ENCODE peak calls at places on chromosomes 3 and 15, in nine cellular contexts. One of them, this sample, is unnamed.

GRCh38 chr15:49901867-49902775 is 216.9 kb downstream of the ATP8B4 start:
- DNase-seq in left ventricle myocardium inferior: no peak
- DNase-seq in psoas muscle: no peak
- DNase-seq in DND-41: no peak
- DNase-seq in fibroblast of lung: peak
- DNase-seq in transverse colon: no peak
- DNase-seq in cardiac fibroblast: peak
- DNase-seq in astrocyte: peak
- DNase-seq in AG10803: peak
- DNase-seq in this sample: no peak

GRCh38 chr3:115864912-115865311 is 241.6 kb downstream of the GAP43 start:
- DNase-seq in left ventricle myocardium inferior: no peak
- DNase-seq in psoas muscle: no peak
- DNase-seq in DND-41: no peak
- DNase-seq in fibroblast of lung: peak
- DNase-seq in transverse colon: no peak
- DNase-seq in cardiac fibroblast: no peak
- DNase-seq in astrocyte: no peak
- DNase-seq in AG10803: no peak
- DNase-seq in this sample: no peak

GRCh38 chr3:123375014-123375940 is 73.6 kb downstream of the ADCY5 start:
- DNase-seq in left ventricle myocardium inferior: no peak
- DNase-seq in psoas muscle: no peak
- DNase-seq in DND-41: no peak
- DNase-seq in fibroblast of lung: no peak
- DNase-seq in transverse colon: no peak
- DNase-seq in cardiac fibroblast: no peak
- DNase-seq in astrocyte: no peak
- DNase-seq in AG10803: no peak
- DNase-seq in this sample: no peak

GRCh38 chr15:58684036-58684700 is 65.3 kb downstream of the ADAM10 start:
- DNase-seq in left ventricle myocardium inferior: no peak
- DNase-seq in psoas muscle: no peak
- DNase-seq in DND-41: no peak
- DNase-seq in fibroblast of lung: no peak
- DNase-seq in transverse colon: no peak
- DNase-seq in cardiac fibroblast: no peak
- DNase-seq in astrocyte: no peak
- DNase-seq in AG10803: no peak
- DNase-seq in this sample: no peak

GRCh38 chr15:40582726-40583246 is 11.3 kb upstream of the KNL1 start:
- DNase-seq in left ventricle myocardium inferior: no peak
- DNase-seq in psoas muscle: no peak
- DNase-seq in DND-41: no peak
- DNase-seq in fibroblast of lung: peak
- DNase-seq in transverse colon: no peak
- DNase-seq in cardiac fibroblast: peak
- DNase-seq in astrocyte: no peak
- DNase-seq in AG10803: peak
- DNase-seq in this sample: no peak

GRCh38 chr15:88535100-88535499 is 11.4 kb downstream of the DET1 start:
- DNase-seq in left ventricle myocardium inferior: no peak
- DNase-seq in psoas muscle: no peak
- DNase-seq in DND-41: no peak
- DNase-seq in fibroblast of lung: no peak
- DNase-seq in transverse colon: no peak
- DNase-seq in cardiac fibroblast: peak
- DNase-seq in astrocyte: no peak
- DNase-seq in AG10803: no peak
- DNase-seq in this sample: no peak

GRCh38 chr15:31977812-31978662 is 52.3 kb upstream of the CHRNA7 start:
- DNase-seq in left ventricle myocardium inferior: peak
- DNase-seq in psoas muscle: no peak
- DNase-seq in DND-41: peak
- DNase-seq in fibroblast of lung: peak
- DNase-seq in transverse colon: peak
- DNase-seq in cardiac fibroblast: peak
- DNase-seq in astrocyte: no peak
- DNase-seq in AG10803: peak
- DNase-seq in this sample: peak

GRCh38 chr3:194690501-194691372 is 5.1 kb downstream of the FAM43A start:
- DNase-seq in left ventricle myocardium inferior: no peak
- DNase-seq in psoas muscle: no peak
- DNase-seq in DND-41: no peak
- DNase-seq in fibroblast of lung: no peak
- DNase-seq in transverse colon: no peak
- DNase-seq in cardiac fibroblast: peak
- DNase-seq in astrocyte: no peak
- DNase-seq in AG10803: no peak
- DNase-seq in this sample: no peak

GRCh38 chr3:27560484-27561056 is 76.4 kb upstream of the SLC4A7 start:
- DNase-seq in left ventricle myocardium inferior: no peak
- DNase-seq in psoas muscle: no peak
- DNase-seq in DND-41: no peak
- DNase-seq in fibroblast of lung: no peak
- DNase-seq in transverse colon: no peak
- DNase-seq in cardiac fibroblast: peak
- DNase-seq in astrocyte: no peak
- DNase-seq in AG10803: no peak
- DNase-seq in this sample: peak

GRCh38 chr3:87987952-87988351 is 70.9 kb downstream of the CGGBP1 start:
- DNase-seq in left ventricle myocardium inferior: no peak
- DNase-seq in psoas muscle: no peak
- DNase-seq in DND-41: no peak
- DNase-seq in fibroblast of lung: no peak
- DNase-seq in transverse colon: no peak
- DNase-seq in cardiac fibroblast: peak
- DNase-seq in astrocyte: no peak
- DNase-seq in AG10803: no peak
- DNase-seq in this sample: no peak

GRCh38 chr3:123038751-123039150 is 11.2 kb upstream of the SEMA5B start:
- DNase-seq in left ventricle myocardium inferior: no peak
- DNase-seq in psoas muscle: no peak
- DNase-seq in DND-41: no peak
- DNase-seq in fibroblast of lung: no peak
- DNase-seq in transverse colon: no peak
- DNase-seq in cardiac fibroblast: no peak
- DNase-seq in astrocyte: no peak
- DNase-seq in AG10803: no peak
- DNase-seq in this sample: no peak

GRCh38 chr15:94404733-94405283 is 173.4 kb downstream of the MCTP2 start:
- DNase-seq in left ventricle myocardium inferior: no peak
- DNase-seq in psoas muscle: no peak
- DNase-seq in DND-41: no peak
- DNase-seq in fibroblast of lung: no peak
- DNase-seq in transverse colon: no peak
- DNase-seq in cardiac fibroblast: no peak
- DNase-seq in astrocyte: no peak
- DNase-seq in AG10803: no peak
- DNase-seq in this sample: no peak

GRCh38 chr3:169147246-169148008 is 516.1 kb downstream of the MECOM start:
- DNase-seq in left ventricle myocardium inferior: peak
- DNase-seq in psoas muscle: peak
- DNase-seq in DND-41: no peak
- DNase-seq in fibroblast of lung: peak
- DNase-seq in transverse colon: peak
- DNase-seq in cardiac fibroblast: peak
- DNase-seq in astrocyte: peak
- DNase-seq in AG10803: peak
- DNase-seq in this sample: peak

GRCh38 chr3:130709671-130710070 is 37.0 kb downstream of the PIK3R4 start:
- DNase-seq in left ventricle myocardium inferior: no peak
- DNase-seq in psoas muscle: no peak
- DNase-seq in DND-41: no peak
- DNase-seq in fibroblast of lung: no peak
- DNase-seq in transverse colon: no peak
- DNase-seq in cardiac fibroblast: no peak
- DNase-seq in astrocyte: no peak
- DNase-seq in AG10803: peak
- DNase-seq in this sample: no peak

DNA sequence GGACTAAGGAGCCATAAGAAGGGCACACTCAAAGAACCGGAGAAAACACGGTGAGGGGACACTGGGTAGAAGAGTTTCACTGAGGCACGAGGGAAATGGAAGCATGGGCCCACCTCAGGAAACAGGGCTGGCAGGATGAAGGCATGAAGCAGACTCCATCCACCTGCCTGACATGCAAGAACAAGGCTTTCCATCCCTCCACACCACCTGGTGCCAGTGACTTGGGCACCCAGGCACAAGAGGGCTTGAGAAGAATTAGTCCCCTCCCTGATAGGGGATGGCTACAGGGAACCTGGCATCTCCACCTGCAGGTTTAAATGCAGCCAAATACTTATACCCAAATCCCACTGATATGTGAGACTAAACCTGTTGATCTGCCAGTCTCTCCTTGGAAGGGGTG is 38.9 kb upstream of the PPP2R3A start:
- DNase-seq in left ventricle myocardium inferior: no peak
- DNase-seq in psoas muscle: no peak
- DNase-seq in DND-41: no peak
- DNase-seq in fibroblast of lung: no peak
- DNase-seq in transverse colon: no peak
- DNase-seq in cardiac fibroblast: no peak
- DNase-seq in astrocyte: no peak
- DNase-seq in AG10803: no peak
- DNase-seq in this sample: no peak
- H3K4me3 ChIP-seq in left ventricle myocardium inferior: no peak
- H3K4me3 ChIP-seq in psoas muscle: no peak
- H3K4me3 ChIP-seq in DND-41: no peak
- H3K4me3 ChIP-seq in fibroblast of lung: no peak
- H3K4me3 ChIP-seq in transverse colon: no peak
- H3K4me3 ChIP-seq in cardiac fibroblast: no peak
- H3K4me3 ChIP-seq in astrocyte: no peak
- H3K4me3 ChIP-seq in AG10803: no peak
- H3K4me3 ChIP-seq in this sample: no peak

DNA sequence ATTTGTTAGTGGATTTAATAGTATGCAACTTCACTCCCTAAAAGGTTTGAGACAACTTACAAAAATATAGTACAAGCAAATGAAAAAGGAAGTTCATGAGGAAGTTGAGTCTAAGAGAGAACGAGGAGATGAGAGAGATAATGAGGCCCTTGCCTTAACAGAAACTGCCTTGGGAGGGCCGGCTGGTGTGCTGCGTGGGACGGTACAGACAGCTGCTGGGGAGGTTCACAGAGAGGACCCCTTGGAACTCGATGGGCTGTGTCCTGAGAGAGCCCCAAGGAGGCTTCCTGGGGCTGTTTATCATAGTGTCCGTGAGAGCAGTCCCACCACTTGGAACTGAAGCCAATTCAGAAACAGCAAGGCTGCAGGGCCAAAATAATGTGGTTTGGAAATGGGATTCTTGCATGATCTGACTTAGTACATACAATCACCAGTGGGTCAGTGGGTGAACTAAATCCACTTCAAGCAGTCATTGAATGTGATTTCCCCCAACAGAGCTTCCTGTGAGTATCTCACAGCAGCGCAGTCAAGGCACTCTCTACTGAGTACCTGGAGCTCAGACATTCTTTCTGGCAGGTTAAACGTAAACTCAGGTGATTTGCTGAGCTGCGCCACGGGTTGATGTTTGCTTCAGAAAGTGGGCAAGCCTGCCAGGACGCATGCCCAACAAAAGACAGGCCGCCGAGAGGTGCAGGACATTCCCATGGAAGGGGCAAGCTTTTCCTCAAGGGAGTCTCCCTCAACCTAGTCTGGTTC is 90.8 kb downstream of the CRTC3 start:
- DNase-seq in left ventricle myocardium inferior: no peak
- DNase-seq in psoas muscle: no peak
- DNase-seq in DND-41: peak
- DNase-seq in fibroblast of lung: peak
- DNase-seq in transverse colon: no peak
- DNase-seq in cardiac fibroblast: no peak
- DNase-seq in astrocyte: no peak
- DNase-seq in AG10803: no peak
- DNase-seq in this sample: no peak
- H3K4me3 ChIP-seq in left ventricle myocardium inferior: no peak
- H3K4me3 ChIP-seq in psoas muscle: no peak
- H3K4me3 ChIP-seq in DND-41: no peak
- H3K4me3 ChIP-seq in fibroblast of lung: no peak
- H3K4me3 ChIP-seq in transverse colon: no peak
- H3K4me3 ChIP-seq in cardiac fibroblast: no peak
- H3K4me3 ChIP-seq in astrocyte: no peak
- H3K4me3 ChIP-seq in AG10803: no peak
- H3K4me3 ChIP-seq in this sample: no peak

DNA sequence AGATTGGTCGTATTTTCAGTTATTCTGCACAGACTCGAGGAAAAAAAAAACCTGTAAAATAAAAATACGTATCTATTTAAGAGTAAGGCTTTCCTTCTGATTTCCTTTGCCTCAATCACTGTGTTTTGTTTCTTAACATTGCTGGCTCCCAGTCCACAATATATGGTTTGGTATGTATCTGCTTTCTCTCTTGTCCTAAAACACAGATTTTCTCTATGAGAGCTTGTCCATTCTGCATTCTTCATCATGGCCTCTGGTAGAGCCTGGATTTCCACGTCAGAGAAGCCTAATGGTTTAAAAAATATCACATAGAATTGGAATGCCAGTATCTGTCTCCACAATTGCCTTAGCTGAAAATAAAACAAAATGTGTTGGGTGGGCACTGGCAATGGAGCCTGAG is 1.8 kb downstream of the CD200 start:
- DNase-seq in left ventricle myocardium inferior: no peak
- DNase-seq in psoas muscle: no peak
- DNase-seq in DND-41: no peak
- DNase-seq in fibroblast of lung: no peak
- DNase-seq in transverse colon: no peak
- DNase-seq in cardiac fibroblast: no peak
- DNase-seq in astrocyte: no peak
- DNase-seq in AG10803: no peak
- DNase-seq in this sample: no peak
- H3K4me3 ChIP-seq in left ventricle myocardium inferior: peak
- H3K4me3 ChIP-seq in psoas muscle: peak
- H3K4me3 ChIP-seq in DND-41: no peak
- H3K4me3 ChIP-seq in fibroblast of lung: peak
- H3K4me3 ChIP-seq in transverse colon: peak
- H3K4me3 ChIP-seq in cardiac fibroblast: peak
- H3K4me3 ChIP-seq in astrocyte: no peak
- H3K4me3 ChIP-seq in AG10803: no peak
- H3K4me3 ChIP-seq in this sample: no peak

GRCh38 chr15:80698636-80699035 is 3.5 kb downstream of the ABHD17C start:
- DNase-seq in left ventricle myocardium inferior: no peak
- DNase-seq in psoas muscle: no peak
- DNase-seq in DND-41: no peak
- DNase-seq in fibroblast of lung: no peak
- DNase-seq in transverse colon: no peak
- DNase-seq in cardiac fibroblast: no peak
- DNase-seq in astrocyte: peak
- DNase-seq in AG10803: no peak
- DNase-seq in this sample: no peak
- H3K4me3 ChIP-seq in left ventricle myocardium inferior: no peak
- H3K4me3 ChIP-seq in psoas muscle: no peak
- H3K4me3 ChIP-seq in DND-41: no peak
- H3K4me3 ChIP-seq in fibroblast of lung: no peak
- H3K4me3 ChIP-seq in transverse colon: no peak
- H3K4me3 ChIP-seq in cardiac fibroblast: no peak
- H3K4me3 ChIP-seq in astrocyte: no peak
- H3K4me3 ChIP-seq in AG10803: no peak
- H3K4me3 ChIP-seq in this sample: no peak

DNA sequence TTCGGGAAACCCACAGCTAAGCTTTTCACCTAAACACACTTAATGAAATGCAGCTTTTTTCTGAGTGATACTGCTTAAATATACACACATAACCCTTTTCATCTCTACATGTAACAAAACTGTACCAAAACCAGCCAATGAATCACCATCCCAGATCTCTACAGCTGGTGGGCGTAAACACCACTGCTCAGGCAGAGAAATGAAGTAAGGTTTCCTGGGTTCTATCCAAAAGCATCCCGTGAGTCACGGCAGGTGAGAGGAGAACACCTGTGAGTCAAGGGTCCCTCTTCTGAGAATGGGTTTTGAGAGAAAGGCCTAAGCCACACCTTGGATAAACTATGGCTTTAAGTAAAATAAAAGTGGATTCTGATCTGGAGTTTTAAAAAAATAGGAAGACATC is 2.6 kb downstream of the CLDN1 start:
- DNase-seq in left ventricle myocardium inferior: no peak
- DNase-seq in psoas muscle: no peak
- DNase-seq in DND-41: no peak
- DNase-seq in fibroblast of lung: no peak
- DNase-seq in transverse colon: no peak
- DNase-seq in cardiac fibroblast: no peak
- DNase-seq in astrocyte: no peak
- DNase-seq in AG10803: no peak
- DNase-seq in this sample: no peak
- H3K4me3 ChIP-seq in left ventricle myocardium inferior: no peak
- H3K4me3 ChIP-seq in psoas muscle: no peak
- H3K4me3 ChIP-seq in DND-41: no peak
- H3K4me3 ChIP-seq in fibroblast of lung: no peak
- H3K4me3 ChIP-seq in transverse colon: no peak
- H3K4me3 ChIP-seq in cardiac fibroblast: no peak
- H3K4me3 ChIP-seq in astrocyte: no peak
- H3K4me3 ChIP-seq in AG10803: no peak
- H3K4me3 ChIP-seq in this sample: no peak